ENCODE peak calls at places on chromosomes 4 and X, in four cellular contexts. W is HEK293T, F is HepG2, L is K562. Y is an unnamed sample.

GRCh38 chr4:115678425-115678941 is 565.1 kb upstream of the NDST4 start:
- DNase-seq in W (no peak), F (no peak), L (no peak), Y (peak; percentile 22)

GRCh38 chrX:53133400-53133799 is 39.5 kb downstream of the KANTR start:
- DNase-seq in W (no peak), F (no peak), L (no peak), Y (no peak)

GRCh38 chr4:69642961-69643360 is 3.5 kb upstream of the UGT2A2 start:
- DNase-seq in W (no peak), F (no peak), L (no peak), Y (no peak)

GRCh38 chr4:33067221-33067620 is 2347.1 kb downstream of the PCDH7 start:
- DNase-seq in W (no peak), F (no peak), L (no peak), Y (no peak)

GRCh38 chrX:56783996-56784620 is 55.1 kb downstream of the NBDY start:
- DNase-seq in W (no peak), F (no peak), L (no peak), Y (no peak)

GRCh38 chr4:70902577-70903281 is 560 bp downstream of the MOB1B start:
- DNase-seq in W (peak; percentile 46), F (no peak), L (no peak), Y (no peak)

GRCh38 chr4:1754336-1754735 is 33.0 kb downstream of the TACC3 start:
- DNase-seq in W (no peak), F (no peak), L (no peak), Y (no peak)

GRCh38 chr4:147381749-147382148 is 99.1 kb upstream of the EDNRA start:
- DNase-seq in W (no peak), F (no peak), L (no peak), Y (no peak)

GRCh38 chrX:12026481-12026880 is 111.8 kb upstream of the FRMPD4 start:
- DNase-seq in W (no peak), F (no peak), L (no peak), Y (no peak)

GRCh38 chr4:168682898-168683500 is 186.1 kb downstream of the PALLD start:
- DNase-seq in W (no peak), F (no peak), L (no peak), Y (no peak)

GRCh38 chr4:17778431-17778830 is 3.0 kb downstream of the FAM184B start:
- DNase-seq in W (no peak), F (no peak), L (no peak), Y (no peak)

GRCh38 chr4:17780461-17781071 is 855 bp downstream of the FAM184B start:
- DNase-seq in W (no peak), F (no peak), L (no peak), Y (no peak)

GRCh38 chr4:17785858-17786257 is 4.4 kb upstream of the FAM184B start:
- DNase-seq in W (no peak), F (no peak), L (no peak), Y (no peak)

GRCh38 chr4:17781072-17781830 is at the start of gene FAM184B:
- DNase-seq in W (no peak), F (no peak), L (no peak), Y (peak; percentile 47)

GRCh38 chr4:17781831-17782287 is 438 bp upstream of the FAM184B start:
- DNase-seq in W (no peak), F (no peak), L (no peak), Y (no peak)
- TF ChIP-seq ELF4 in W (no peak), F (no peak), L (no peak), Y (no peak)

GRCh38 chr4:103498161-103499070 is 221.4 kb downstream of the TACR3 start:
- DNase-seq in W (no peak), F (no peak), L (no peak), Y (no peak)
- TF ChIP-seq ELF4 in W (no peak), F (no peak), L (no peak), Y (no peak)

GRCh38 chr4:54588404-54588803 is 69.4 kb upstream of the KIT start:
- DNase-seq in W (no peak), F (no peak), L (peak; percentile 71), Y (no peak)
- TF ChIP-seq ELF4 in W (no peak), F (no peak), L (no peak), Y (no peak)

DNA sequence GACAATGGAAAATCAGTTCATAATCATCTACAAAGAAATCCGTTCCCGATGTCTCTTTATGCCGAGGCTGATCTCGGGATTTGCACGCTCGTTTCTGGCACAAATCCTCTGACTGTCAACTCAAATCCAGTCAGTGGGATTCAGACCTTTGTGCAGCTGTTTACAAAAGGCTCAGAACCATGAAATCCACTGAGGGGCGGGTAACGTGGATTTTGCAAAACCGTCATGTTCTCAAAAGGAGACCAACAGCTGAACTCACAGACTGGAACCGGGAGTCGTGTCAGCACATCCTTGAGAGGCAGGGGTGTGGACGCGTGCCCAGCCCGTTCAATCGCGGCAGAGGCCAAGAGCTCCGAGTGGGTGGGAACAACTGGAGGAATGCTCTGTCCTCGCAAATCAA is 46.4 kb downstream of the ACOX3 start:
- DNase-seq in W (no peak), F (no peak), L (no peak), Y (no peak)
- TF ChIP-seq ELF4 in W (no peak), F (no peak), L (no peak), Y (no peak)

GRCh38 chrX:39309721-39310152 is 508.5 kb downstream of the MID1IP1 start:
- DNase-seq in W (no peak), F (no peak), L (peak; percentile 2), Y (no peak)
- TF ChIP-seq ELF4 in W (no peak), F (no peak), L (no peak), Y (no peak)

DNA sequence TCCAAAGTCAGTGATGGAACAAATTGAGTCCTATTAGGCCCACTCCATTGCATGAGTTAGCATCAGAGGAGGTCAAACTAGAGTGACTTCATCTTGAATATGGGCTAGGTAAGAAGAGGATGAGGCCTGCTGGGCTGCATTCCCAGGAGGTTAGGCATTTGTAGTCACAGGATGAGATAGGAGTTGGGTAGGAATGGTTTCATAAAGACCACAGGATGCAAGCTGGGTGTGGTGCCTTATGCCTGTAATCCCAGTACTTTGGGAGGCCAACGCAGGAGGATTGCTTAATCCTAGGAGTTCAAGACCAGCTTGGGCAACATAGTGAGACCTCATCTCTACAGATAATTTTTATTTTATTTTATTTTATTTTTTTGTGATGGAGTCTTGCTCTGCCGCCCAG is 26.8 kb downstream of the PDGFRA start:
- DNase-seq in W (no peak), F (no peak), L (no peak), Y (no peak)
- TF ChIP-seq ELF4 in W (no peak), F (no peak), L (no peak), Y (no peak)

GRCh38 chrX:29661290-29661689 is 554.1 kb upstream of the MAGEB2 start:
- DNase-seq in W (no peak), F (no peak), L (no peak), Y (no peak)
- TF ChIP-seq ELF4 in W (no peak), F (no peak), L (no peak), Y (no peak)

DNA sequence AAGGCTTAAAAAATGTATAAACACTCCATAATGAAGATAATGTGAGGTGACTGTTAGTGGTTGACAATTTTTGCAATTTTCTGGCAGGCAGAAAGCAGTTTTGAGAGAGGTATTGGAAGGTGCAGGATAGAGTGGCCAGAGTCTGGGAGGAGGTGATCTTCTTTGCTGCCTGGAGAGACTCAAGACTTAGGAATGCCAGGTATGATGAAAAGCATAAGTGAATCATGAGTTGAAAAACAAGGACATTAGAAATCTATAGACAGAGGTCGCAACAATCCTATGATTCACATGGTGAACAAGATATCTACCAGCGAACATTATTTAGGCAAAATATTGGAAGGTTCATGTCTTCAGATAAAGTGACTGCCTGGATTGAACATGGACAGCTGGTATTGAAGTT is 118.5 kb downstream of the CFAP299 start:
- DNase-seq in W (no peak), F (no peak), L (no peak), Y (no peak)
- TF ChIP-seq ELF4 in W (no peak), F (no peak), L (no peak), Y (no peak)

DNA sequence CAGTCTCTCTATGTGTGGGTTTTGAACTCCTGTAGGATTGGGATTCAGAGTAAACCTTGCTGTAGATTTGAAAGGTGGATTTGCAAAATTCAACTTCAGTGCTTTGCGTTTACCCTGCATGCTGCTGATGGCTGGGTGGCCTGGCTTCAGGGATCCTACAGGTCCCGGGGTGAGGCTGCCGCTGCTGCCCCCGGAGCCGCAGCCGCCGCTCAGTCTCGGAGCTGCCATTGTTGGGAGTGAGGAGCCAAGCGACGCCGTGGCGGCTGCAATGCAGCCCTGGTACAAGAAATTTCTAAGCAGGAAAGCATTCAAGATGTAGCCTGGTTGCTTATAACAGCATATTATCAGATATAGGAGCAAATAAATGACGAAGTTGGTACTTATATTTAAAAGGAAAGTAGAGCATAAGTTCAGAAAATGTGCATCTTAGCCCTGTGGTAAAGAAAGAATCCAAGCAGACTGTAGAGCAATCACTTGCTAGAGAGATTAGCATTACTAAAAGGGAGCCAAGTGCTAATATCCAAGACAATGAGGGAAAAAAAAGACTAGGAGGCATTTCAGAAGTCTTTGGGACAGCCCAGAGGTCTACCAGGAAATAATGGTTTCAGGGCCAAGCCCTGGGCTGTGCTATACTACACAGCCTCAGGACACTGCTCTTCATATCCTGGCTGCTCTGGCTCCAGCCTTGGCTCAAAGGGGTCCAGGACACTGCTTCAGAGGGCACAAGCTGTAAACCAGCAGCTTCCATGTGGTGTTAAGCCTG is 36.9 kb upstream of the CHIC1 start:
- DNase-seq in W (no peak), F (no peak), L (no peak), Y (peak; percentile 25)
- TF ChIP-seq ELF4 in W (no peak), F (no peak), L (no peak), Y (no peak)

GRCh38 chr4:124282301-124282898 is 430.1 kb downstream of the ANKRD50 start:
- DNase-seq in W (no peak), F (no peak), L (no peak), Y (no peak)
- TF ChIP-seq ELF4 in W (no peak), F (no peak), L (no peak), Y (no peak)